ENCODE peak calls at places on chromosomes 7 and 10, in ten cellular contexts. U, L, Z, G, S, T, R, A, Q and Y are unnamed samples.

GRCh38 chr7:89987665-89988064 is 166.6 kb upstream of the STEAP1 start:
- DNase-seq in U (no peak), L (no peak), Z (no peak), G (no peak), S (no peak), T (no peak), R (no peak), A (no peak), Q (no peak), Y (no peak)

GRCh38 chr7:137898839-137899681 is 52.3 kb upstream of the DGKI start:
- DNase-seq in U (peak), L (peak), Z (peak), G (no peak), S (peak), T (peak), R (peak), A (peak), Q (peak), Y (peak)

GRCh38 chr10:132507467-132507955 is 30.1 kb upstream of the INPP5A start:
- DNase-seq in U (no peak), L (no peak), Z (no peak), G (no peak), S (no peak), T (no peak), R (peak), A (no peak), Q (no peak), Y (no peak)

GRCh38 chr7:159098424-159098786 is 46.3 kb downstream of the VIPR2 start:
- DNase-seq in U (no peak), L (no peak), Z (no peak), G (no peak), S (no peak), T (no peak), R (no peak), A (no peak), Q (no peak), Y (no peak)

GRCh38 chr10:27745380-27745718 is 270 bp downstream of the MKX start:
- DNase-seq in U (no peak), L (no peak), Z (no peak), G (no peak), S (peak), T (no peak), R (no peak), A (no peak), Q (no peak), Y (no peak)

GRCh38 chr7:130367088-130367755 is 13.1 kb upstream of the CPA1 start:
- DNase-seq in U (no peak), L (no peak), Z (no peak), G (no peak), S (no peak), T (no peak), R (no peak), A (no peak), Q (no peak), Y (no peak)

GRCh38 chr7:74479961-74480829 is 26.5 kb downstream of the GTF2IRD1 start:
- DNase-seq in U (no peak), L (no peak), Z (peak), G (peak), S (peak), T (peak), R (peak), A (peak), Q (peak), Y (peak)

GRCh38 chr10:1824928-1825327 is 87.6 kb upstream of the ADARB2 start:
- DNase-seq in U (no peak), L (no peak), Z (no peak), G (no peak), S (no peak), T (no peak), R (no peak), A (no peak), Q (no peak), Y (no peak)

GRCh38 chr7:77306231-77307067 is 106.8 kb upstream of the FGL2 start:
- DNase-seq in U (no peak), L (no peak), Z (no peak), G (no peak), S (no peak), T (no peak), R (no peak), A (no peak), Q (no peak), Y (no peak)

GRCh38 chr7:81846398-81846797 is 76.6 kb upstream of the HGF start:
- DNase-seq in U (no peak), L (no peak), Z (no peak), G (no peak), S (peak), T (no peak), R (no peak), A (peak), Q (peak), Y (peak)

GRCh38 chr10:58643029-58643428 is 130.4 kb downstream of the BICC1 start:
- DNase-seq in U (no peak), L (no peak), Z (no peak), G (no peak), S (no peak), T (no peak), R (no peak), A (no peak), Q (peak), Y (no peak)

GRCh38 chr10:95341716-95342130 is 50.9 kb upstream of the PDLIM1 start:
- DNase-seq in U (no peak), L (no peak), Z (no peak), G (peak), S (no peak), T (no peak), R (no peak), A (peak), Q (peak), Y (no peak)

GRCh38 chr10:12193193-12193592 is 2.5 kb downstream of the NUDT5 start:
- DNase-seq in U (no peak), L (no peak), Z (no peak), G (peak), S (no peak), T (no peak), R (no peak), A (peak), Q (peak), Y (peak)

GRCh38 chr10:79079074-79079397 is 10.3 kb downstream of the ZMIZ1 start:
- DNase-seq in U (no peak), L (no peak), Z (no peak), G (no peak), S (no peak), T (no peak), R (no peak), A (peak), Q (no peak), Y (peak)

GRCh38 chr10:62393237-62393636 is 19.1 kb downstream of the ZNF365 start:
- DNase-seq in U (no peak), L (no peak), Z (no peak), G (no peak), S (no peak), T (no peak), R (no peak), A (no peak), Q (no peak), Y (no peak)

GRCh38 chr10:22821501-22821900 is 106.4 kb upstream of the ARMC3 start:
- DNase-seq in U (no peak), L (no peak), Z (no peak), G (peak), S (no peak), T (no peak), R (no peak), A (peak), Q (peak), Y (no peak)

GRCh38 chr7:151133266-151133985 is 34.1 kb downstream of the GBX1 start:
- DNase-seq in U (no peak), L (no peak), Z (no peak), G (no peak), S (no peak), T (no peak), R (no peak), A (no peak), Q (no peak), Y (no peak)

GRCh38 chr7:3326246-3326645 is 25.2 kb downstream of the SDK1 start:
- DNase-seq in U (no peak), L (no peak), Z (no peak), G (no peak), S (no peak), T (no peak), R (no peak), A (no peak), Q (no peak), Y (no peak)

GRCh38 chr7:1715331-1715625 is 45.2 kb downstream of the ELFN1 start:
- DNase-seq in U (no peak), L (no peak), Z (no peak), G (no peak), S (no peak), T (no peak), R (no peak), A (no peak), Q (no peak), Y (no peak)

GRCh38 chr10:44995914-44996633 is 4.6 kb upstream of the ZNF22 start:
- DNase-seq in U (no peak), L (no peak), Z (no peak), G (no peak), S (peak), T (no peak), R (no peak), A (peak), Q (peak), Y (no peak)

GRCh38 chr7:151115836-151116418 is 29.7 kb downstream of the AGAP3 start:
- DNase-seq in U (no peak), L (no peak), Z (no peak), G (no peak), S (no peak), T (peak), R (peak), A (no peak), Q (no peak), Y (peak)

GRCh38 chr10:130459851-130460490 is 323.8 kb downstream of the GLRX3 start:
- DNase-seq in U (no peak), L (no peak), Z (no peak), G (no peak), S (no peak), T (no peak), R (no peak), A (no peak), Q (no peak), Y (no peak)

GRCh38 chr7:119935418-119936025 is 337.5 kb upstream of the KCND2 start:
- DNase-seq in U (peak), L (no peak), Z (no peak), G (no peak), S (no peak), T (peak), R (no peak), A (peak), Q (peak), Y (peak)

GRCh38 chr7:137772748-137773147 is 74.0 kb downstream of the DGKI start:
- DNase-seq in U (no peak), L (no peak), Z (no peak), G (peak), S (no peak), T (no peak), R (no peak), A (peak), Q (peak), Y (peak)

GRCh38 chr7:87316846-87317545 is 28.5 kb upstream of the CROT start:
- DNase-seq in U (no peak), L (no peak), Z (no peak), G (peak), S (no peak), T (no peak), R (no peak), A (peak), Q (peak), Y (peak)

GRCh38 chr7:80622531-80622930 is 15.9 kb upstream of the CD36 start:
- DNase-seq in U (no peak), L (no peak), Z (no peak), G (peak), S (no peak), T (no peak), R (no peak), A (peak), Q (peak), Y (peak)

GRCh38 chr10:125060851-125061556 is 99.4 kb downstream of the CTBP2 start:
- DNase-seq in U (peak), L (peak), Z (peak), G (peak), S (peak), T (no peak), R (peak), A (peak), Q (peak), Y (peak)

GRCh38 chr10:123357363-123358075 is 203.3 kb downstream of the BUB3 start:
- DNase-seq in U (peak), L (no peak), Z (no peak), G (no peak), S (no peak), T (no peak), R (no peak), A (no peak), Q (no peak), Y (no peak)

GRCh38 chr10:29324220-29324831 is 35.5 kb downstream of the LYZL1 start:
- DNase-seq in U (no peak), L (no peak), Z (no peak), G (no peak), S (no peak), T (no peak), R (no peak), A (no peak), Q (no peak), Y (no peak)

GRCh38 chr10:116947838-116948529 is 57.0 kb downstream of the SHTN1 start:
- DNase-seq in U (no peak), L (no peak), Z (peak), G (no peak), S (no peak), T (peak), R (no peak), A (peak), Q (peak), Y (peak)

GRCh38 chr7:106369816-106370215 is 85.0 kb upstream of the NAMPT start:
- DNase-seq in U (no peak), L (no peak), Z (no peak), G (no peak), S (no peak), T (no peak), R (no peak), A (peak), Q (peak), Y (no peak)

GRCh38 chr7:108461855-108462254 is 5.6 kb upstream of the NRCAM start:
- DNase-seq in U (no peak), L (no peak), Z (no peak), G (no peak), S (no peak), T (no peak), R (no peak), A (peak), Q (peak), Y (no peak)

GRCh38 chr7:41190615-41191014 is 512.3 kb downstream of the INHBA start:
- DNase-seq in U (no peak), L (no peak), Z (no peak), G (no peak), S (no peak), T (no peak), R (no peak), A (no peak), Q (peak), Y (no peak)

GRCh38 chr10:100997364-100998182 is 2.0 kb upstream of the LZTS2 start:
- DNase-seq in U (peak), L (peak), Z (peak), G (peak), S (peak), T (peak), R (peak), A (peak), Q (peak), Y (peak)

GRCh38 chr7:151411551-151411950 is 1.7 kb upstream of the WDR86 start:
- DNase-seq in U (no peak), L (no peak), Z (no peak), G (no peak), S (no peak), T (no peak), R (no peak), A (no peak), Q (no peak), Y (no peak)